ENCODE peak calls at places on chromosomes 12 and 14, in four cellular contexts. One of them, this sample, is unnamed.
A peak's percentile ranks its signal among the peaks of the same experiment; 100 is the strongest.

GRCh38 chr12:102016472-102016871 is 45.3 kb downstream of the WASHC3 start:
- DNase-seq in aorta: no peak
- DNase-seq in substantia nigra: no peak
- DNase-seq in tibial artery: no peak
- DNase-seq in this sample: no peak

GRCh38 chr12:65602579-65603295 is 221.5 kb upstream of the HMGA2 start:
- DNase-seq in tibial artery: peak; percentile 85
- DNase-seq in aorta: peak; percentile 84
- DNase-seq in substantia nigra: peak; percentile 24
- DNase-seq in this sample: no peak

GRCh38 chr12:67449591-67450052 is 180.5 kb downstream of the CAND1 start:
- DNase-seq in tibial artery: no peak
- DNase-seq in substantia nigra: no peak
- DNase-seq in aorta: no peak
- DNase-seq in this sample: no peak

GRCh38 chr12:6786416-6787094 is 2.8 kb upstream of the CD4 start:
- DNase-seq in aorta: no peak
- DNase-seq in substantia nigra: no peak
- DNase-seq in tibial artery: no peak
- DNase-seq in this sample: no peak

GRCh38 chr12:32240210-32240609 is 133.6 kb downstream of the BICD1 start:
- DNase-seq in aorta: no peak
- DNase-seq in tibial artery: no peak
- DNase-seq in substantia nigra: no peak
- DNase-seq in this sample: no peak

GRCh38 chr12:115303751-115304309 is 619.9 kb upstream of the TBX3 start:
- DNase-seq in aorta: no peak
- DNase-seq in substantia nigra: no peak
- DNase-seq in tibial artery: no peak
- DNase-seq in this sample: no peak

GRCh38 chr14:90732142-90732541 is 84.1 kb downstream of the TTC7B start:
- DNase-seq in tibial artery: no peak
- DNase-seq in substantia nigra: no peak
- DNase-seq in aorta: no peak
- DNase-seq in this sample: no peak

GRCh38 chr12:100404769-100405407 is 48.0 kb downstream of the SLC17A8 start:
- DNase-seq in aorta: no peak
- DNase-seq in tibial artery: no peak
- DNase-seq in substantia nigra: no peak
- DNase-seq in this sample: no peak

GRCh38 chr12:27207626-27208413 is 36.3 kb upstream of the STK38L start:
- DNase-seq in substantia nigra: no peak
- DNase-seq in tibial artery: no peak
- DNase-seq in aorta: no peak
- DNase-seq in this sample: no peak

GRCh38 chr14:65846469-65846868 is 433.9 kb downstream of the FUT8 start:
- DNase-seq in substantia nigra: no peak
- DNase-seq in aorta: no peak
- DNase-seq in tibial artery: no peak
- DNase-seq in this sample: peak; percentile 70
- H3K27ac ChIP-seq in substantia nigra: no peak overlapping the region
- H3K27ac ChIP-seq in aorta: no peak overlapping the region
- H3K27ac ChIP-seq in tibial artery: no peak overlapping the region
- H3K27ac ChIP-seq in this sample: peak overlapping the region; percentile 28

DNA sequence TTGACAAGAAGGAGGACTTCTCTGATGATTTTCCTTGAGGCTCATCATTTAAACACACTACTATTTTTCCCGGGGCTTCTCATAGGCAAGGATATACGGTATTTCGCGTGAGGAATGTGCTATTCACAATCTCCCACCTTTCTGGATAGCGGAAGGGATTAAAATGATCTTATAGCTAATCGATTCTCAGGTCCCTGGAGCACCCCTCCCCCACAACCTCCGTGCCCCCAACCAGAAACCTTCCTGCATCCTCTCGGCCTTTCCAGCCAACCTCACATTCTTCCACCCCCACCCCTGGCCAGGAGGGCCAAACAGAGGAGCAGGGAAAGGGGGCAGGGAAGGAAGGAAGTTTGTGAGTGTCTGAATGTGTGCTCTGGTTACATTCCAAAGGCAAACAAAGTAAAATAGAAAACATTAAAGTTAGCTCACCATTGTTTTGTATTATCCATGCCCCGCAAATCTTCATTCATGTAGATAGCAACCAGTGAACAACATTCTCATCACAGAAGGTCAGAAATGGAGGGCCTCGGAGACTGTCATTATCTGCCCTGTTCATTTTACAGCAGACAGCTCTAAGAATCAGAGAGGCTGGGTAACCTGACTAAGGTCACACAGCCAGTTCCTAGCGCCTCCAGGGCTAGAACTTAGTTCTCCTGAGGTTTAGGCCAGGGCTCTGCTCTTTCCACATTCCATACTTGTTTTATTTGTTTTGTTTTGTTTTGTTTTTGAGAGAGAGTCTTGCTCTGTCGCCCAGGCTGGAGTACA is 138.5 kb upstream of the CCND2 start:
- DNase-seq in aorta: no peak
- DNase-seq in substantia nigra: no peak
- DNase-seq in tibial artery: no peak
- DNase-seq in this sample: no peak
- H3K27ac ChIP-seq in aorta: no peak overlapping the region
- H3K27ac ChIP-seq in substantia nigra: no peak overlapping the region
- H3K27ac ChIP-seq in tibial artery: no peak overlapping the region
- H3K27ac ChIP-seq in this sample: no peak overlapping the region

DNA sequence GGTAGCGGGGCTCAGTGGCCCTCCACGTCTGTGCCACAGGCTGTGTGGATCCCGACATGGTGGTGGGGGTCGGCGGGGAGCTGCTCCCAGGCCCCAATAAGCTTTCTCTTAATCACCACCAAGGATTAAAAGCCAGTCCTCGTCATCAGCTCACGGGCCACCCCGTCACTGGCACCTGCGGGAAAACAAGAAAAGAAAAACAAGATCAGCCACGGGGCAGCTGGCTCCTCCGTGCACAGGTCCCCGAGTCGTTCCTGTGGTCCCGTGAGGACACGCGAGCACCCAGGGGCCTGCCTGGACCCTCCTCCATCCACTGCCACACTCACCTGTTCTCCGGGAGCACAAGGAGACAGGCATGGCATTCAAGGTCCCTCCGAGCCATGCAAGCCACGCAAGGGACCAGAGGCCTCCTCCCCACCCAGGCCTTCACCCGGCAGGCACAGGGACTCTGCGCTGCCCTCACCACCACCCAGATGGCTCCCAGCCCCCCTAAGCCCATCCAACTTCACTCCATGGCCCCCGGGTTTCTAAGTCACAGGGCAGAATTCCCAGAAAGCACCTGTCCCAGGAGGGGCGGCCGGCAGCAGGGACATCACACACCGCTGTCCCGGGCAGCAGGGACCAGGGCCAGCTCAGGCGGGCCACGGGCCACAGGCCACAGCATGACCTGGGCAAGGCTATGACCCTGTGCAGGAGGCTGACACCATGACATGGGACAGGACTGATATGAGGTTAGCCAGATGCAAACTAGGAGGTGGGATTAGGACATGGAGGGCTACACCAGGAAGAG is 72.0 kb downstream of the NCOR2 start:
- DNase-seq in aorta: no peak
- DNase-seq in substantia nigra: no peak
- DNase-seq in tibial artery: no peak
- DNase-seq in this sample: no peak
- H3K27ac ChIP-seq in aorta: no peak overlapping the region
- H3K27ac ChIP-seq in substantia nigra: peak overlapping the region; percentile 92
- H3K27ac ChIP-seq in tibial artery: no peak overlapping the region
- H3K27ac ChIP-seq in this sample: no peak overlapping the region

DNA sequence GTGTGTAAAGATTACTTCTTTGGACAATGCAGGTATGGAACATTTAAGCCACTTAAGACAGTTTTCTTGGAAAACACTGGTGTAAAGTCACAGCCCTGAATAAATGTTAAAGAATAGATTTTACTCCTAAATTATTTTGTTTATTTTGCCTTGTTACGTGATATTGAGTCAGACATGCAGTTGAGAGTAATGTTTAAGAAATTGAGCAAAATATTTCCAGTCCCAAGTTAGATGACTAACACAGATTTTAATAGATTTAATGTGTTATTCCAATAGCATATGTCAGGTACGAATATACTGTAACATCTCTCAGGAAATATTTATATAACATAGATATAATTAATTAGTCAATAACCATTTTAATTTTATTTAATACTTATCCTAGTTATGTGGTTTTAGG is 1361.7 kb downstream of the FSCB start:
- DNase-seq in substantia nigra: no peak
- DNase-seq in tibial artery: no peak
- DNase-seq in aorta: no peak
- DNase-seq in this sample: no peak
- H3K27ac ChIP-seq in substantia nigra: no peak overlapping the region
- H3K27ac ChIP-seq in tibial artery: no peak overlapping the region
- H3K27ac ChIP-seq in aorta: no peak overlapping the region
- H3K27ac ChIP-seq in this sample: no peak overlapping the region

GRCh38 chr12:121176826-121177529 is 33.0 kb upstream of the P2RX4 start:
- DNase-seq in tibial artery: no peak
- DNase-seq in substantia nigra: no peak
- DNase-seq in aorta: peak; percentile 51
- DNase-seq in this sample: no peak
- H3K27ac ChIP-seq in tibial artery: no peak overlapping the region
- H3K27ac ChIP-seq in substantia nigra: no peak overlapping the region
- H3K27ac ChIP-seq in aorta: no peak overlapping the region
- H3K27ac ChIP-seq in this sample: no peak overlapping the region

GRCh38 chr14:68936980-68937379 is 42.1 kb downstream of the ACTN1 start:
- DNase-seq in substantia nigra: no peak
- DNase-seq in tibial artery: no peak
- DNase-seq in aorta: no peak
- DNase-seq in this sample: no peak
- H3K27ac ChIP-seq in substantia nigra: no peak overlapping the region
- H3K27ac ChIP-seq in tibial artery: peak overlapping the region; percentile 100
- H3K27ac ChIP-seq in aorta: peak overlapping the region; percentile 59
- H3K27ac ChIP-seq in this sample: no peak overlapping the region

GRCh38 chr12:71708658-71709057 is 22.8 kb downstream of the TMEM19 start:
- DNase-seq in substantia nigra: no peak
- DNase-seq in aorta: no peak
- DNase-seq in tibial artery: no peak
- DNase-seq in this sample: no peak

GRCh38 chr12:71704920-71705319 is 19.0 kb downstream of the TMEM19 start:
- DNase-seq in aorta: no peak
- DNase-seq in substantia nigra: no peak
- DNase-seq in tibial artery: no peak
- DNase-seq in this sample: no peak

GRCh38 chr12:71710276-71711125 is 24.6 kb downstream of the TMEM19 start:
- DNase-seq in tibial artery: no peak
- DNase-seq in substantia nigra: no peak
- DNase-seq in aorta: no peak
- DNase-seq in this sample: no peak
- H3K27ac ChIP-seq in tibial artery: no peak overlapping the region
- H3K27ac ChIP-seq in substantia nigra: no peak overlapping the region
- H3K27ac ChIP-seq in aorta: no peak overlapping the region
- H3K27ac ChIP-seq in this sample: no peak overlapping the region

DNA sequence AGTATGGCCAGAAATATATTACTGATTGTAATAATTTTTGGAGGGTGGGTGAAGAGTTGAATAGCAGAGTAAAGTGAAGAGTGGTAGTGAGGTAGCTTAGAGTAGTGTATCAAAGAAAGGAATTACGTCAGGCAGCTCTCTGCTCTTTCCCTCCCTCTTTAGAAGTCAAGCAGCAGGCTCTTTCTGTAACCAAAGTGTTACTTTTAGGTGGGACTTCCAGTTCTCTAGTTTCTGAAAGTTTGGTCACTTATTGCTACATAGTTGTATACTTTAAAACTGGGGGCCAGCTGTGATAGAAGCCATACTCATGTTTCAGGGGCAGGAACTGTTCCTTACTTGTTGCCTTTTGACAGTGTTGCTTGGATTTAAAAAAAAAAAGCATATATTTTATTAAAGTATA is 30.6 kb downstream of the ATF7IP start:
- DNase-seq in tibial artery: no peak
- DNase-seq in aorta: no peak
- DNase-seq in substantia nigra: no peak
- DNase-seq in this sample: no peak
- H3K27ac ChIP-seq in tibial artery: peak overlapping the region; percentile 70
- H3K27ac ChIP-seq in aorta: peak overlapping the region; percentile 43
- H3K27ac ChIP-seq in substantia nigra: no peak overlapping the region
- H3K27ac ChIP-seq in this sample: peak overlapping the region; percentile 38

DNA sequence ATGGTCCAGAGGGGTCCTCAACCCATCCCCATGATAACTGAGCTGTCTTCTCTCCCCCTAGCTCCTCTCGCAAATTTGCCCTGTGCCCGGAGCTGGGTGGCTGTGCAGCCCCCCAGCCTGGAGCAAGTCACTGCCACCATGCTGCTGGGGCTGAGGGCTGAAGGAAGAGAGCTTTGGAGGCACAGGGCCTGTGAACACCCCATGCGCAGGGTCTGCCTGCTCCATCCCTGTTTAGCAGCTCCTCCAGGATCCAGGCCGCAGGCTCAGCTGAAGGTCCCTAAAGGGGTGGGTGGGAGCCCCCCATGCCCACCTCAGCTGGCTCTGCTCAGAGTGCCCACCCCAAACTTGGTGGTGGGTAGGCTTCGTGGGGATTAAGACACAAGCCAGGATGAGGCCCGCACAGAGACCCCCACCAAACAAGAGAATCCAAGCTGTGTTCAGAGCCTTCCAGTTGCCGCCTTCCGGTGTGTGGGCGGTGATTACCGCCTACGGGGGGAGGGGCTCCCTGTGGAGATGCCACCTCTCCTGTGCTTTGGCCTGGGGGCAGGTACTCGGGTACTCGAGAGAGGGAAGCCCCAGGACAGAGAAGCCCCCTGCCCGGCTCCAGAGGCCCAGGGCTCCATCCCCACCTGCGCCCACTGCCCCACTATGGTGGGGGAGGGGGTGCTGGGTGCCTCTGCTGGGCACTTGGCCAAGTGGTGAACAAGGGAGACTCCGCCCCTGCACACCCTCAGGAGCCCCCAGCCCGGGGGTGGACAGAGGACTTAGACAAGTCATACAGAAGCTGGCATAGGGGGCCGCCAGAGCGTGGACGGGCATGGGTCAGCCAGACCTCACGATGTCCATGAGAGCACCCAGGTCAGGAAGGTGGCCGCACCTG is 1.4 kb upstream of the JAG2 start:
- DNase-seq in substantia nigra: no peak
- DNase-seq in tibial artery: no peak
- DNase-seq in aorta: no peak
- DNase-seq in this sample: no peak
- H3K27ac ChIP-seq in substantia nigra: no peak overlapping the region
- H3K27ac ChIP-seq in tibial artery: no peak overlapping the region
- H3K27ac ChIP-seq in aorta: no peak overlapping the region
- H3K27ac ChIP-seq in this sample: no peak overlapping the region